ENCODE peak calls at places on chromosomes 11 and 22, in nine cellular contexts. R is A549, E is tibial nerve, F is ovary, C is body of pancreas, J is breast epithelium, D is IMR-90, O is uterus, B is sigmoid colon. T is an unnamed sample.

GRCh38 chr11:108403072-108403471 is 64.3 kb downstream of the C11orf65 start:
- DNase-seq in C (no peak), F (no peak), D (no peak), B (no peak), E (no peak), J (no peak), O (no peak), R (no peak), T (no peak)

GRCh38 chr22:45033136-45033535 is 23.3 kb upstream of the PHF21B start:
- DNase-seq in O (no peak), F (no peak), C (no peak), J (no peak), E (no peak), R (no peak), D (no peak), B (no peak), T (no peak)

GRCh38 chr11:65493367-65494176 is 5.3 kb upstream of the MALAT1 start:
- DNase-seq in C (peak), F (peak), E (peak), O (peak), R (peak), J (no peak), B (peak), D (peak), T (peak)

GRCh38 chr11:65501530-65502273 is 2.9 kb downstream of the MALAT1 start:
- DNase-seq in O (no peak), R (no peak), J (peak), E (no peak), B (peak), D (peak), F (peak), C (no peak), T (no peak)

GRCh38 chr22:19429950-19430889 is 1.3 kb downstream of the HIRA start:
- DNase-seq in J (no peak), B (no peak), O (no peak), R (no peak), E (no peak), C (peak), F (no peak), D (peak), T (no peak)

GRCh38 chr11:11163256-11163655 is 189.8 kb downstream of the CSNK2A3 start:
- DNase-seq in J (no peak), B (no peak), C (no peak), R (peak), D (no peak), O (no peak), F (no peak), E (no peak), T (no peak)

GRCh38 chr11:62508336-62509058 is 38.1 kb downstream of the AHNAK start:
- DNase-seq in D (peak), F (peak), J (peak), R (peak), E (peak), B (peak), O (peak), C (peak), T (peak)

GRCh38 chr11:28759311-28759710 is 651.1 kb downstream of the METTL15 start:
- DNase-seq in D (peak), O (no peak), B (no peak), R (no peak), J (no peak), C (peak), F (no peak), E (no peak), T (no peak)

GRCh38 chr11:1834791-1835670 is at the start of gene SYT8:
- DNase-seq in B (no peak), D (no peak), O (no peak), J (no peak), F (peak), C (peak), E (no peak), R (no peak), T (no peak)

GRCh38 chr11:47924184-47924671 is 56.1 kb upstream of the PTPRJ start:
- DNase-seq in R (peak), J (peak), C (peak), E (no peak), F (no peak), B (no peak), D (peak), O (no peak), T (no peak)

GRCh38 chr22:43262990-43263644 is 76.2 kb upstream of the TTLL12 start:
- DNase-seq in D (no peak), B (no peak), F (peak), C (peak), J (no peak), R (no peak), O (no peak), E (no peak), T (no peak)

GRCh38 chr11:24267015-24267414 is 229.8 kb upstream of the LUZP2 start:
- DNase-seq in B (no peak), O (no peak), D (no peak), C (no peak), F (no peak), R (no peak), E (no peak), J (no peak), T (no peak)

GRCh38 chr11:12569499-12570040 is 104.7 kb upstream of the TEAD1 start:
- DNase-seq in J (no peak), B (no peak), O (no peak), D (peak), R (no peak), F (no peak), E (no peak), C (no peak), T (no peak)

GRCh38 chr22:19951351-19951750 is 9.7 kb upstream of the TXNRD2 start:
- DNase-seq in R (no peak), B (no peak), J (no peak), D (no peak), C (peak), O (no peak), E (no peak), F (no peak), T (no peak)

GRCh38 chr11:90722552-90723190 is 499.8 kb upstream of the CHORDC1 start:
- DNase-seq in E (no peak), R (no peak), B (no peak), C (no peak), O (no peak), J (no peak), D (no peak), F (no peak), T (no peak)

GRCh38 chr22:45159652-45160462 is 3.9 kb upstream of the NUP50 start:
- DNase-seq in E (no peak), J (no peak), D (peak), B (no peak), R (peak), C (peak), O (no peak), F (no peak), T (no peak)

GRCh38 chr11:11979487-11980117 is 28.8 kb downstream of the DKK3 start:
- DNase-seq in E (peak), B (peak), C (peak), J (no peak), F (no peak), O (peak), R (no peak), D (peak), T (peak)

GRCh38 chr11:105720096-105720495 is 110.2 kb downstream of the GRIA4 start:
- DNase-seq in D (no peak), B (no peak), E (no peak), J (no peak), O (no peak), F (no peak), C (no peak), R (no peak), T (no peak)

GRCh38 chr11:33303541-33303940 is 46.4 kb downstream of the HIPK3 start:
- DNase-seq in D (no peak), E (no peak), C (no peak), F (no peak), R (no peak), B (no peak), O (no peak), J (no peak), T (no peak)

GRCh38 chr11:46272816-46273427 is 4.5 kb upstream of the CREB3L1 start:
- DNase-seq in E (peak), B (peak), R (no peak), C (peak), F (peak), O (peak), J (no peak), D (peak), T (peak)

GRCh38 chr11:70885281-70885680 is 367.1 kb downstream of the SHANK2 start:
- DNase-seq in C (no peak), D (no peak), R (no peak), F (no peak), J (no peak), B (no peak), E (no peak), O (no peak), T (no peak)

GRCh38 chr11:69280994-69281393 is 13.0 kb upstream of the MYEOV start:
- DNase-seq in R (peak), D (peak), O (no peak), C (peak), B (no peak), F (no peak), J (no peak), E (peak), T (no peak)

GRCh38 chr11:33334627-33335026 is 77.4 kb downstream of the HIPK3 start:
- DNase-seq in C (no peak), E (no peak), R (no peak), F (no peak), J (no peak), D (no peak), B (no peak), O (no peak), T (no peak)

GRCh38 chr11:60926500-60926899 is 2.2 kb downstream of the TMEM132A start:
- DNase-seq in E (no peak), F (no peak), C (no peak), J (no peak), O (no peak), D (no peak), B (no peak), R (no peak), T (no peak)

GRCh38 chr22:43018615-43019014 is 3.7 kb upstream of the PACSIN2 start:
- DNase-seq in B (no peak), R (no peak), F (no peak), O (no peak), D (no peak), E (no peak), C (no peak), J (no peak), T (no peak)

GRCh38 chr11:130435671-130436070 is 7.3 kb upstream of the ADAMTS8 start:
- DNase-seq in B (no peak), O (no peak), C (no peak), D (peak), E (no peak), J (no peak), F (no peak), R (no peak), T (peak)

GRCh38 chr11:8219257-8220021 is 44.2 kb downstream of the LMO1 start:
- DNase-seq in C (peak), O (no peak), R (peak), D (peak), J (no peak), B (no peak), F (peak), E (peak), T (no peak)

GRCh38 chr11:44524751-44525171 is 40.7 kb upstream of the CD82 start:
- DNase-seq in R (no peak), C (peak), J (no peak), F (no peak), O (no peak), D (peak), E (no peak), B (no peak), T (peak)

GRCh38 chr11:66062408-66062807 is 7.7 kb upstream of the PACS1 start:
- DNase-seq in D (no peak), C (no peak), J (no peak), O (no peak), R (no peak), B (no peak), E (no peak), F (no peak), T (no peak)

GRCh38 chr11:74283580-74284180 is 27.8 kb downstream of the P4HA3 start:
- DNase-seq in B (no peak), C (no peak), E (no peak), D (no peak), J (no peak), O (no peak), R (no peak), F (no peak), T (no peak)

GRCh38 chr22:48596111-48596860 is 1231.4 kb downstream of the BRD1 start:
- DNase-seq in D (no peak), C (no peak), J (no peak), B (no peak), O (no peak), F (no peak), E (no peak), R (no peak), T (no peak)

GRCh38 chr22:24156146-24156914 is 25.0 kb upstream of the SUSD2 start:
- DNase-seq in C (peak), D (peak), O (no peak), F (peak), J (no peak), R (no peak), B (no peak), E (no peak), T (no peak)

GRCh38 chr22:24153959-24154358 is 27.3 kb upstream of the SUSD2 start:
- DNase-seq in E (no peak), D (no peak), O (no peak), R (no peak), C (no peak), J (no peak), F (no peak), B (no peak), T (no peak)

GRCh38 chr22:24154826-24155225 is 26.5 kb upstream of the SUSD2 start:
- DNase-seq in F (no peak), E (no peak), B (no peak), D (no peak), J (no peak), R (no peak), O (no peak), C (no peak), T (no peak)

GRCh38 chr22:24156915-24157782 is 24.1 kb upstream of the SUSD2 start:
- DNase-seq in R (peak), C (peak), E (peak), B (peak), J (peak), O (peak), F (peak), D (peak), T (peak)

DNA sequence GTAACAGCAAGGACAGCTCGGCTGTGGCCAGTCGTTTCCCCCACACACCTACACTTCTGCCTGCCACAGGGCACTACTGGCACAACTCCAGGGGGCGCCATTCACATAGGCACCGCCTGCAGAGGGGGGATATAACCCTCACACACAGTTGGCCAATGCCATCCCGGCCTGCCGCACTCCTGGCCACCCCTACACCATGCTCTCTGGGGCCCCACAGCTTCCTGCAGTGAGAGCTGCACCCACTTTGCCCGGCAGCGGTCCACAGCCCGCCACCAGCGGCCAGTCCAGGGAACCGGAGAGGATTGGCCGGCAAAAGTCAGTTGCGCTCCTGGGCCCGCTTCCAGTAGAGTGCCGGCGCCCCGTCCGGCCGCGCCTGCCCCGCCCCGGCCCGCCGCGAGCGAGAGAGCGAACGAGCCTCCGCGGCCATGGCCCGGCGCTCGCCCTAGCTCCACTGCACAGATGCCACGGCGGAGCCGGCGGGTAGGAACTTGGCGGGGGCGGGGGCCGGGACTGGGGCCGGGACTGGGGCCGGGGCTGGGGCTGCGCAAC is 25.6 kb upstream of the SUSD2 start:
- DNase-seq in E (peak), R (peak), J (peak), B (peak), O (peak), F (peak), C (peak), D (peak), T (peak)
- H3K27ac ChIP-seq in E (peak), R (peak), J (peak), B (peak), O (peak), F (peak), C (peak), D (peak), T (peak)

DNA sequence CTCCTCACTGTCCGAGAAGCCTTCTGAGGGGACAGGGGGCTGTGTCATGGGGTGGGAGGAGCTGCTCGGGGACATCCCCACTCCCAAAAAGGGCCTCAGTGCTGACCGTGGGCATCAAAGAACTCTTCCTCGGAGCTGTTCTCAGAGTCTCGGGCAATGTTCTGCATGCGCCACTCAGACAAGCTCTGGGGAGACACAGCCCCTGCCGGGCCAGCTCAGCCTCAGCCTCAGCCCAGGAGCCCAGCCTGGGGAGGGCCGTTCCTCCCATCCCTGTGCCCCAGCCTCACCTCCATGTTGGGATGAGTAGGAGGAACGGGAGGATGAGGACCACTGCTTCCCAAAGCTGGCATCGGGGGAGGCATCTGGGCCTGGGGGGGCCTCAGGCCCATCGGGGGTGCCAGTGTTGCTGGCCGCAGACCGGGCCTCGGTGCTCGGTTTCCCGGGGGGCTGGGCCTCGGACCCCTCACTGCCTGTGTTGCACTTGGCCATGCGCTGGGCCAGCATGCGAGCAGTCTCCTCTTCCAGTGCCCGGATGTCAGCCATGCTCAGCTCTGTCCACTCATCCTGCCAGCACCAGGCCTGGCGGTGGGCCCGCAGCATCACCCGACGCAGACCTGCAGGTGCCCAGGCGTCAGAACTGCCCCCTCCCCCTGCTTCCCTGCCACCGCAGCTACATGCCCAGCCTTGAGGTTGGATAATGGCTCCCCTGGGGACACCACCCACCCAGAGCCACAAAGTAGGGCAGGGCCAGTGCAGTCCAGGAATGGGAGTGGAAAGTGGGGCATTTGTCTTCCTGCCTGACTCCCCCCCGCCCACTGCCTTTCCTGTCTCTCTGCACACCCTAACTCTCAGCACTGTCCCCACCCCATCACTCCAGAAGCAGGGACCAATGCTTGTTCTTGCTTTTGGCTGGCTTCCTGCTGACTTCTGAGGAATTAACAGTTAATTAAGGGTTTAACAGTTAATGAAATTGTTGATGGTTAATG is 5.1 kb downstream of the PITPNM1 start:
- DNase-seq in O (no peak), F (no peak), B (no peak), J (no peak), E (no peak), D (no peak), C (no peak), R (no peak), T (no peak)
- H3K4me3 ChIP-seq in O (no peak), F (no peak), B (no peak), J (no peak), E (no peak), D (no peak), C (no peak), R (no peak), T (no peak)

GRCh38 chr11:134350381-134350780 is 18.6 kb downstream of the GLB1L2 start:
- DNase-seq in J (no peak), F (no peak), R (no peak), O (no peak), C (no peak), B (no peak), E (no peak), D (no peak), T (no peak)
- TF ChIP-seq POLR2A in J (no peak), F (no peak), R (no peak), O (no peak), C (no peak), B (no peak), E (no peak), D (no peak), T (no peak)

DNA sequence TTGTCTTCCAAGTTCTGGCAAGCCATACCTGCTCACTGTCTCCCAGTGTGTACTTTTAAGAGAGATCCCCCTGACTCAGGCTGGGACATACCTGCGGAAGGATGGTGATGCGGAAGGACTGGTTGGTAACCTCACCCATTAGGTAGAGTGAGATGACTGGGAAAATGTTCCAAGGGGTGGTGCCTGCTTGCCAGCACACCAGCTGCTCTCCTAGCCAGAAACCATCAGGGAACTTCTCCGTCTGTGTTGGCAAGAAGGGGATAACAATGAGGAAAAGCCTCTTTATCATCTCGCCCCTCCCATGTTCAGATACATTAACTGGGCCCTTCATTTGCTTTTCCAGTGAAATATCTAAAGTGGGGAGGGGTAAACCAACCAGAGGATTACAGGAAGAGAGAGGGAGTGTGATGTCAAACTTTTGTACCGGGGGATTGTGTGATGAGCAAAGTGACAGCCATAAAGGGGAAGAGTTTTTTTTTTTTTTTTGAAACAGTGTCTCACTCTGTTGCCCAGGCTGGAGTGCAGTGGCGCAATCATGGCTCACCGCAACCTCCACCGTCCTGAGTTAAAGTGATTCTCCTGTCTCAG is at the start of gene BACE1-AS:
- DNase-seq in D (no peak), J (no peak), O (no peak), C (peak), R (no peak), E (no peak), B (no peak), F (no peak), T (no peak)
- H3K27ac ChIP-seq in D (no peak), J (no peak), O (no peak), C (peak), R (no peak), E (no peak), B (no peak), F (no peak), T (no peak)

T was measured in heart left ventricle.